ENCODE peak calls at places on chromosome 13, in nine cellular contexts. I is stimulated activated CD4-positive, alpha-beta T cell treated with anti-CD3 and anti-CD28 coated beads, Interleukin-12 subunit alpha, Interleukin-12 subunit beta, amount 100 ng/mL, for 48 hours; H is HuH-7.5; X is RWPE1; K is nucleus accumbens; C is ascending aorta; F is NCI-H1092 treated with DMSO at 0.1 percent for 48 hours; J is ELR; P is globus pallidus. S is an unnamed sample.

GRCh38 chr13:111323950-111324651 is 3.7 kb downstream of the TEX29 start:
- DNase-seq in C (no peak), K (no peak), P (no peak), X (no peak), J (no peak), F (no peak), I (no peak), H (no peak), S (no peak)

GRCh38 chr13:80379245-80379644 is 38.3 kb upstream of the SPRY2 start:
- DNase-seq in K (no peak), F (no peak), H (no peak), J (peak; percentile 89), X (peak; percentile 50), I (no peak), C (no peak), P (no peak), S (no peak)

GRCh38 chr13:106367361-106367781 is 168.1 kb downstream of the EFNB2 start:
- DNase-seq in K (no peak), X (no peak), H (no peak), J (no peak), I (no peak), C (no peak), P (no peak), F (no peak), S (peak; percentile 20)

GRCh38 chr13:44874886-44875630 is 114.2 kb downstream of the NUFIP1 start:
- DNase-seq in X (no peak), H (no peak), P (no peak), J (no peak), F (no peak), C (peak; percentile 37), K (no peak), I (no peak), S (no peak)

GRCh38 chr13:31970237-31970930 is 61.2 kb upstream of the FRY start:
- DNase-seq in F (no peak), C (no peak), X (peak; percentile 27), H (no peak), J (peak; percentile 57), K (no peak), P (no peak), I (no peak), S (no peak)

GRCh38 chr13:97417698-97418097 is 16.3 kb upstream of the RAP2A start:
- DNase-seq in K (no peak), I (no peak), C (no peak), F (no peak), J (no peak), P (no peak), X (no peak), H (no peak), S (no peak)

GRCh38 chr13:88031980-88032562 is 360.9 kb downstream of the SLITRK5 start:
- DNase-seq in X (peak; percentile 25), K (no peak), C (no peak), F (no peak), H (no peak), J (peak; percentile 82), I (no peak), P (no peak), S (no peak)

GRCh38 chr13:109199280-109199679 is 569.9 kb downstream of the MYO16 start:
- DNase-seq in F (no peak), K (no peak), P (no peak), C (no peak), J (no peak), I (no peak), X (no peak), H (no peak), S (no peak)

GRCh38 chr13:57627663-57628062 is 3.9 kb upstream of the PCDH17 start:
- DNase-seq in P (no peak), H (no peak), F (peak; percentile 82), X (no peak), C (no peak), J (peak; percentile 15), I (no peak), K (no peak), S (peak; percentile 57)

GRCh38 chr13:65468628-65469027 is 1761.5 kb downstream of the PCDH9 start:
- DNase-seq in F (no peak), C (no peak), I (no peak), P (no peak), X (no peak), J (no peak), K (no peak), H (no peak), S (no peak)

GRCh38 chr13:100668408-100668807 is 6.2 kb downstream of the TMTC4 start:
- DNase-seq in J (peak; percentile 69), P (no peak), K (no peak), I (no peak), F (no peak), H (no peak), C (no peak), X (no peak), S (peak; percentile 88)

GRCh38 chr13:48297131-48297786 is 6.3 kb upstream of the RB1 start:
- DNase-seq in K (no peak), P (no peak), X (no peak), C (no peak), H (no peak), F (no peak), I (no peak), J (no peak), S (no peak)

GRCh38 chr13:51221674-51222509 is at the start of gene FAM124A:
- DNase-seq in C (peak; percentile 67), P (peak; percentile 72), J (peak; percentile 45), H (peak; percentile 58), F (no peak), I (no peak), X (peak; percentile 22), K (peak; percentile 28), S (peak; percentile 69)

GRCh38 chr13:110127986-110128511 is 178.9 kb downstream of the COL4A1 start:
- DNase-seq in C (no peak), F (no peak), P (no peak), I (no peak), H (no peak), J (peak; percentile 78), X (peak; percentile 17), K (no peak), S (peak; percentile 53)

GRCh38 chr13:21001471-21001870 is 59.9 kb downstream of the LATS2 start:
- DNase-seq in F (no peak), J (no peak), C (no peak), H (no peak), P (no peak), K (no peak), X (no peak), I (no peak), S (no peak)

GRCh38 chr13:101059803-101060202 is 356.5 kb downstream of the NALCN start:
- DNase-seq in X (no peak), K (no peak), C (no peak), P (no peak), I (no peak), H (no peak), F (no peak), J (no peak), S (no peak)

GRCh38 chr13:48483589-48483988 is 49.3 kb downstream of the RCBTB2 start:
- DNase-seq in I (no peak), P (no peak), X (no peak), J (no peak), H (no peak), C (no peak), K (no peak), F (no peak), S (no peak)

GRCh38 chr13:107867701-107868661 is 347.4 kb downstream of the LIG4 start:
- DNase-seq in F (peak; percentile 94), J (peak; percentile 20), K (no peak), P (peak; percentile 9), C (no peak), X (no peak), I (no peak), H (no peak), S (peak; percentile 75)

GRCh38 chr13:23674795-23675640 is 104.8 kb downstream of the TNFRSF19 start:
- DNase-seq in H (peak; percentile 28), X (peak; percentile 82), K (no peak), P (no peak), I (no peak), C (no peak), J (peak; percentile 96), F (no peak), S (no peak)

GRCh38 chr13:33931397-33931987 is 113.5 kb downstream of the RFC3 start:
- DNase-seq in X (peak; percentile 30), K (no peak), H (peak; percentile 10), C (no peak), I (no peak), F (peak; percentile 54), J (peak; percentile 73), P (peak; percentile 34), S (peak; percentile 70)

GRCh38 chr13:82772802-82773201 is 1109.5 kb downstream of the SLITRK1 start:
- DNase-seq in K (no peak), H (no peak), X (no peak), P (no peak), J (peak; percentile 17), C (no peak), F (no peak), I (no peak), S (no peak)

GRCh38 chr13:90622547-90622946 is 724.9 kb upstream of the MIR17HG start:
- DNase-seq in P (no peak), C (no peak), K (no peak), F (no peak), X (peak; percentile 30), J (peak; percentile 62), I (no peak), H (no peak), S (no peak)

GRCh38 chr13:94329754-94330551 is 149.5 kb downstream of the DCT start:
- DNase-seq in K (no peak), F (no peak), H (no peak), I (no peak), J (peak; percentile 92), P (no peak), X (peak; percentile 67), C (peak; percentile 73), S (peak; percentile 41)

GRCh38 chr13:102317593-102317992 is 84.3 kb downstream of the FGF14 start:
- DNase-seq in I (no peak), K (no peak), P (peak; percentile 35), H (no peak), J (no peak), F (no peak), C (peak; percentile 89), X (no peak), S (no peak)

GRCh38 chr13:112131081-112131739 is 64.3 kb downstream of the SOX1 start:
- DNase-seq in C (peak; percentile 34), P (no peak), H (no peak), X (no peak), J (no peak), I (no peak), K (no peak), F (no peak), S (no peak)

S was measured in dermis blood vessel endothelial cell.